ENCODE peak calls at places on chromosomes 2 and 18, in six cellular contexts. N is renal cortical epithelial cell; V is stimulated activated CD8-positive, alpha-beta memory T cell treated with anti-CD3 and anti-CD28 coated beads, Interleukin-12 subunit alpha, Interleukin-12 subunit beta, amount 100 ng/mL, for 1 hour; W is skeletal muscle cell; G is H1; U is CD4-positive, CD25-positive, alpha-beta regulatory T cell. J is an unnamed sample.

GRCh38 chr2:114442545-114442944 is at the start of gene DPP10:
- DNase-seq in G (no peak), V (no peak), W (no peak), N (peak; percentile 4), U (no peak), J (no peak)

GRCh38 chr2:26099933-26100332 is 66.0 kb downstream of the RAB10 start:
- DNase-seq in G (no peak), V (no peak), N (no peak), W (no peak), U (no peak), J (no peak)

GRCh38 chr2:96802281-96802595 is 13.8 kb upstream of the CNNM3 start:
- DNase-seq in U (no peak), W (no peak), N (peak; percentile 26), V (no peak), G (no peak), J (no peak)

GRCh38 chr2:54803783-54804758 is 80.6 kb downstream of the EML6 start:
- DNase-seq in G (no peak), U (no peak), W (no peak), N (no peak), V (no peak), J (no peak)

GRCh38 chr18:54205951-54206350 is 18.5 kb downstream of the MBD2 start:
- DNase-seq in W (no peak), V (no peak), G (no peak), N (no peak), U (no peak), J (no peak)

GRCh38 chr2:121644715-121645114 is 4.5 kb downstream of the CLASP1 start:
- DNase-seq in W (no peak), N (no peak), U (no peak), G (no peak), V (no peak), J (no peak)

GRCh38 chr18:70233974-70234373 is 28.5 kb upstream of the RTTN start:
- DNase-seq in V (no peak), U (no peak), G (no peak), W (no peak), N (no peak), J (no peak)

GRCh38 chr2:130720036-130720435 is 8.8 kb upstream of the GPR148 start:
- DNase-seq in W (no peak), N (no peak), U (no peak), G (no peak), V (no peak), J (no peak)

GRCh38 chr2:220241423-220241822 is 614.0 kb downstream of the SLC4A3 start:
- DNase-seq in V (no peak), N (no peak), G (no peak), U (no peak), W (no peak), J (no peak)

GRCh38 chr2:203893386-203893785 is 25.8 kb downstream of the CTLA4 start:
- DNase-seq in G (no peak), N (no peak), V (no peak), W (peak; percentile 41), U (no peak), J (peak; percentile 68)

GRCh38 chr18:34493566-34494358 is 216.3 kb upstream of the DTNA start:
- DNase-seq in N (no peak), V (no peak), U (no peak), G (no peak), W (no peak), J (peak; percentile 31)

GRCh38 chr2:24123212-24124002 is at the start of the genes FAM228B and PFN4:
- DNase-seq in V (peak; percentile 29), G (no peak), W (no peak), N (peak; percentile 51), U (peak; percentile 22), J (peak; percentile 92)

GRCh38 chr18:12574494-12575185 is 83.3 kb downstream of the SPIRE1 start:
- DNase-seq in N (no peak), W (no peak), G (no peak), V (no peak), U (no peak), J (no peak)

GRCh38 chr2:241810304-241811208 is 1.6 kb downstream of the NEU4 start:
- DNase-seq in G (no peak), U (no peak), N (no peak), V (no peak), W (no peak), J (peak; percentile 74)

GRCh38 chr2:88753833-88754584 is 62.5 kb downstream of the RPIA start:
- DNase-seq in W (peak; percentile 17), G (no peak), N (peak; percentile 57), V (no peak), U (no peak), J (no peak)

GRCh38 chr2:150371066-150371812 is 116.2 kb downstream of the RND3 start:
- DNase-seq in W (no peak), G (no peak), V (no peak), U (no peak), N (peak; percentile 29), J (no peak)

GRCh38 chr2:241762933-241763369 is 13.7 kb upstream of the GAL3ST2 start:
- DNase-seq in U (no peak), N (no peak), W (no peak), G (no peak), V (peak; percentile 56), J (peak; percentile 9)

GRCh38 chr2:219829968-219830738 is 202.7 kb downstream of the SLC4A3 start:
- DNase-seq in V (no peak), U (no peak), W (no peak), N (no peak), G (no peak), J (no peak)

GRCh38 chr2:47225061-47225783 is 70.1 kb upstream of the STPG4 start:
- DNase-seq in W (peak; percentile 67), V (no peak), G (no peak), N (peak; percentile 94), U (no peak), J (peak; percentile 73)

GRCh38 chr2:42249887-42250286 is 80.7 kb downstream of the EML4 start:
- DNase-seq in G (no peak), U (no peak), W (no peak), N (peak; percentile 77), V (no peak), J (no peak)

GRCh38 chr18:31581498-31582197 is 10.0 kb upstream of the TTR start:
- DNase-seq in N (peak; percentile 68), G (no peak), W (peak; percentile 54), V (no peak), U (no peak), J (no peak)

GRCh38 chr2:28649481-28650260 is 102.0 kb upstream of the PPP1CB start:
- DNase-seq in U (no peak), N (peak; percentile 57), V (no peak), W (no peak), G (no peak), J (no peak)

GRCh38 chr2:63057249-63058148 is 6.9 kb downstream of the OTX1 start:
- DNase-seq in W (no peak), V (no peak), G (no peak), U (no peak), N (no peak), J (no peak)

GRCh38 chr2:29606105-29606871 is 315.1 kb downstream of the ALK start:
- DNase-seq in N (peak; percentile 88), U (no peak), V (no peak), G (no peak), W (peak; percentile 71), J (no peak)

GRCh38 chr2:238097201-238097987 is 2.7 kb upstream of the ESPNL start:
- DNase-seq in U (no peak), G (no peak), N (no peak), W (no peak), V (no peak), J (no peak)

GRCh38 chr2:74206180-74206688 is 7.8 kb downstream of the MTHFD2 start:
- DNase-seq in G (no peak), W (peak; percentile 59), V (no peak), U (peak; percentile 7), N (peak; percentile 85), J (no peak)

GRCh38 chr2:132911726-132912724 is 242.0 kb upstream of the LYPD1 start:
- DNase-seq in U (no peak), W (no peak), V (no peak), N (no peak), G (no peak), J (peak; percentile 15)

GRCh38 chr2:8520791-8521344 is 161.0 kb upstream of the ID2 start:
- DNase-seq in V (no peak), N (no peak), G (no peak), W (no peak), U (no peak), J (no peak)